ENCODE peak calls at places on chromosomes 2 and 18, in four cellular contexts. C is tibial artery, W is upper lobe of right lung, K is testis. N is an unnamed sample.

GRCh38 chr18:56489901-56490300 is 148.5 kb downstream of the TXNL1 start:
- DNase-seq in W (no peak), K (no peak), C (no peak), N (no peak)

GRCh38 chr2:219018726-219019125 is 22.6 kb downstream of the CFAP65 start:
- DNase-seq in W (no peak), K (no peak), C (no peak), N (no peak)

GRCh38 chr2:233801357-233802131 is 23.4 kb downstream of the MROH2A start:
- DNase-seq in W (no peak), K (peak; percentile 6), C (no peak), N (peak; percentile 44)

GRCh38 chr2:3488768-3489448 is 30.4 kb downstream of the ADI1 start:
- DNase-seq in W (peak; percentile 50), K (no peak), C (no peak), N (peak; percentile 56)

GRCh38 chr2:117980783-117981676 is 32.8 kb downstream of the CCDC93 start:
- DNase-seq in C (no peak), K (no peak), W (no peak), N (no peak)

GRCh38 chr18:58135170-58135569 is 91.1 kb downstream of the NEDD4L start:
- DNase-seq in C (no peak), W (no peak), K (no peak), N (no peak)

GRCh38 chr2:189024861-189025618 is 50.9 kb downstream of the COL3A1 start:
- DNase-seq in C (no peak), K (no peak), W (no peak), N (peak; percentile 67)

GRCh38 chr2:120707816-120708215 is 27.9 kb upstream of the GLI2 start:
- DNase-seq in K (no peak), W (peak; percentile 35), C (no peak), N (peak; percentile 53)

GRCh38 chr2:188701836-188702235 is 272.3 kb upstream of the COL3A1 start:
- DNase-seq in C (no peak), W (no peak), K (no peak), N (no peak)

GRCh38 chr2:86237172-86237571 is 37.9 kb downstream of the MRPL35 start:
- DNase-seq in C (no peak), K (no peak), W (no peak), N (no peak)

GRCh38 chr2:61275575-61276184 is 113.7 kb downstream of the C2orf74 start:
- DNase-seq in W (no peak), C (no peak), K (no peak), N (no peak)

GRCh38 chr2:129708221-129708967 is 271.1 kb upstream of the RAB6C start:
- DNase-seq in W (no peak), K (no peak), C (no peak), N (no peak)

GRCh38 chr2:109205447-109205846 is 76.4 kb downstream of the SH3RF3 start:
- DNase-seq in W (no peak), K (no peak), C (no peak), N (no peak)

GRCh38 chr2:27021253-27021801 is 11.4 kb upstream of the TMEM214 start:
- DNase-seq in K (no peak), W (no peak), C (no peak), N (no peak)

GRCh38 chr18:14999085-14999975 is 251.4 kb downstream of the ANKRD30B start:
- DNase-seq in W (peak; percentile 59), C (no peak), K (peak; percentile 25), N (no peak)

GRCh38 chr2:128791983-128792315 is 473.3 kb upstream of the HS6ST1 start:
- DNase-seq in W (peak; percentile 34), K (no peak), C (peak; percentile 10), N (no peak)

GRCh38 chr2:221924551-221924950 is 352.4 kb upstream of the EPHA4 start:
- DNase-seq in K (no peak), C (no peak), W (no peak), N (no peak)

GRCh38 chr2:16671760-16672159 is 6.1 kb upstream of the CYRIA start:
- DNase-seq in C (no peak), K (no peak), W (no peak), N (no peak)

GRCh38 chr2:7598402-7598801 is 681.2 kb downstream of the RNF144A start:
- DNase-seq in C (no peak), W (no peak), K (no peak), N (no peak)

GRCh38 chr2:127034056-127034455 is 72.9 kb downstream of the BIN1 start:
- DNase-seq in W (no peak), C (no peak), K (no peak), N (peak; percentile 21)

GRCh38 chr2:190846746-190847145 is 33.9 kb upstream of the GLS start:
- DNase-seq in K (no peak), C (no peak), W (no peak), N (no peak)

GRCh38 chr2:31136732-31137131 is 1.5 kb downstream of the GALNT14 start:
- DNase-seq in C (no peak), K (no peak), W (no peak), N (no peak)

GRCh38 chr18:63283305-63283704 is 36.3 kb downstream of the BCL2 start:
- DNase-seq in K (no peak), C (no peak), W (no peak), N (no peak)

GRCh38 chr2:144718376-144718775 is 198.5 kb upstream of the ZEB2 start:
- DNase-seq in C (no peak), K (no peak), W (no peak), N (no peak)

GRCh38 chr2:226673314-226673723 is 126.3 kb downstream of the IRS1 start:
- DNase-seq in C (no peak), K (no peak), W (no peak), N (no peak)

GRCh38 chr2:106575955-106576354 is 88.8 kb downstream of the CD8B2 start:
- DNase-seq in C (no peak), K (peak; percentile 87), W (no peak), N (peak; percentile 81)

GRCh38 chr2:20223345-20224190 is 1.4 kb downstream of the SDC1 start:
- DNase-seq in K (peak; percentile 45), C (no peak), W (peak; percentile 76), N (peak; percentile 81)

GRCh38 chr2:20100711-20101110 is 49.3 kb upstream of the LAPTM4A start:
- DNase-seq in C (no peak), W (no peak), K (no peak), N (no peak)

GRCh38 chr2:132489150-132489549 is 72.5 kb downstream of the GPR39 start:
- DNase-seq in W (no peak), K (peak; percentile 33), C (no peak), N (peak; percentile 95)

GRCh38 chr2:73700111-73700510 is 37.0 kb downstream of the TPRKB start:
- DNase-seq in C (no peak), K (no peak), W (no peak), N (no peak)

GRCh38 chr2:142008135-142008744 is 122.6 kb downstream of the LRP1B start:
- DNase-seq in W (no peak), K (no peak), C (no peak), N (no peak)

GRCh38 chr2:6645672-6646071 is 220.0 kb downstream of the CMPK2 start:
- DNase-seq in K (no peak), W (no peak), C (no peak), N (no peak)

GRCh38 chr18:80000877-80001276 is 12.5 kb upstream of the TXNL4A start:
- DNase-seq in K (no peak), W (no peak), C (no peak), N (no peak)

GRCh38 chr18:58429442-58429841 is 199.4 kb downstream of the ALPK2 start:
- DNase-seq in C (no peak), W (no peak), K (no peak), N (no peak)

DNA sequence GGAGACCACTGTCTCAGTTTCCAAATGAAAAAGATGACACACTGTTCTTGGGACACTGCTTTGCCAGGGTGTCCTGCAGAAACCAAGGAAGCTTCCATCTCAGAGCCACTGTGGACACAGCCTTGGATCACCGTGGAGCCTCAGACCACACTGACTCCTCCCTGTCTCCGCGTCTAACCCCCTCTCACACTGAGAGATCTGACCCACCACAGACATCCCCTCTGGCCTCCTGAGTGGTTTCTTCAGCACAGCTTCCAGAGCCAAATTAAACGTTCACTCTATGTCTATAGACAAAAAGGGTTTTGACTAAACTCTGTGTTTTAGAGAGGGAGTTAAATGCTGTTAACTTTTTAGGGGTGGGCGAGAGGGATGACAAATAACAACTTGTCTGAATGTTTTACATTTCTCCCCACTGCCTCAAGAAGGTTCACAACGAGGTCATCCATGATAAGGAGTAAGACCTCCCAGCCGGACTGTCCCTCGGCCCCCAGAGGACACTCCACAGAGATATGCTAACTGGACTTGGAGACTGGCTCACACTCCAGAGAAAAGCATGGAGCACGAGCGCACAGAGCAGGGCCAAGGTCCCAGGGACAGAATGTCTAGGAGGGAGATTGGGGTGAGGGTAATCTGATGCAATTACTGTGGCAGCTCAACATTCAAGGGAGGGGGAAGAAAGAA is 113.4 kb upstream of the PKDCC start:
- DNase-seq in K (peak; percentile 36), W (no peak), C (peak; percentile 40), N (no peak)
- H3K27ac ChIP-seq in K (peak overlapping the region; percentile 32), W (no peak overlapping the region), C (no peak overlapping the region), N (no peak overlapping the region)

DNA sequence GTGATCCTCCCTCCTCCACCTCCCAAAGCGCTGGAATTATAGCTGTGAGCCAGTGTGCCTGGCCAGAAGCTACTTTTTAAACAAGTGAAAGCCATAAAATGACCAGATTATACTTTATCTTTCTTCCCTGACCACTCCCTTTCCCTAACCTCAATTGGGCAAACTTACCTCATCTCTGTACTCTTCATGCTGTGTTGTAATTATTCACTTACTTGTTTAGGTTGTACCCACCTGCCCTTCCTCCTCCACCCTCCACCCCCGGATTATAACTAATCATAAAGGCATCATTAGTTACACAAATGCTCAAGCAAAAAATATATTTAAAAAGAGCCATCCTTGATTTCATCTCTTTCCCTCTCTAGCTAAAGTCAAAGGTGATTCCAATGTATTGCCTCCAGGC is 279.9 kb downstream of the SETBP1 start:
- DNase-seq in K (no peak), W (no peak), C (no peak), N (no peak)
- H3K9me3 ChIP-seq in K (no peaks in the 10 kb centered on the region), W (no peaks in the 10 kb centered on the region), C (no peaks in the 10 kb centered on the region), N (no peaks in the 10 kb centered on the region)

GRCh38 chr2:68415521-68415920 is 50.4 kb downstream of the PLEK start:
- DNase-seq in W (no peak), K (no peak), C (no peak), N (no peak)

GRCh38 chr2:68417931-68418330 is 49.2 kb downstream of the FBXO48 start:
- DNase-seq in W (no peak), K (no peak), C (no peak), N (no peak)

GRCh38 chr2:68414862-68415261 is 49.8 kb downstream of the PLEK start:
- DNase-seq in K (no peak), C (no peak), W (no peak), N (peak; percentile 64)

GRCh38 chr2:68414452-68414851 is 49.4 kb downstream of the PLEK start:
- DNase-seq in W (no peak), K (no peak), C (no peak), N (no peak)

DNA sequence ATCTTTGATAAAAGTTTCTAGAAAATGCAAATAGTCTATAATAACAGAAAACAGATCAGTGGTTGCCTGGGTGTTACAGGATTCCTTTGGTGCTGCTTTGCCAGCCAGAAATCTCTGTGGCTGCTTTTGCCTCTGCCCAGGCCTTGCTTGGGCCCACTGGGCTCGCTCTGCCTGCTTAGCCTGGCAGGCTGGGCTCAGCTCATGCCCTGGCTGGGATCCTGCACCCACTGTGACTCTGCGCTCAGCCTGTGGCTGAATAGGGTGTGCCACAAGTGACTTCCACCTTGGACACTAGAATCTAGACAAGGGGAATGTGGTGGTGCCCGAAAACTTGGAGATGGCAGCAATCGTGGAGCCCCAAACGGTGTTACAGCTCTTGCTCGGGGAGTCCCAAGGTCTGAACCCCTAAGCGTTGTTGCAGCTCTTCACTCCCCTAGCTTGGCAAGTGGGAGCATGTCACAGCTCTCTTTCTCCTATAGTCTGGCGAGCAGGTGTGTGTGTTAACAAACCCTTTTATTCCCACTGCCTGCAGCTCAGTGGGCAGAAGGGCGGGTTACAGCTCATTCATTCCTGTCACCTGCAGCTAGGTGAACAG is 50.9 kb downstream of the FBXO48 start:
- DNase-seq in W (no peak), K (no peak), C (no peak), N (no peak)
- H3K4me1 ChIP-seq in W (no peaks in the 10 kb centered on the region), K (no peaks in the 10 kb centered on the region), C (no peaks in the 10 kb centered on the region), N (no peaks in the 10 kb centered on the region)

GRCh38 chr2:18674309-18674708 is 84.9 kb upstream of the NT5C1B start:
- DNase-seq in W (no peak), K (no peak), C (no peak), N (no peak)
- H3K27ac ChIP-seq in W (no peak overlapping the region), K (no peak overlapping the region), C (no peak overlapping the region), N (no peak overlapping the region)

N was measured in endodermal cell.